ENCODE peak calls at places on chromosome 19, in five cellular contexts. B, P, Q, L and X are unnamed samples.

GRCh38 chr19:39403331-39404312 is 3.0 kb upstream of the ZFP36 start:
- DNase-seq in B (peak; percentile 99), P (peak; percentile 92), Q (peak; percentile 92), L (peak; percentile 96), X (peak; percentile 100)

GRCh38 chr19:4633140-4633967 is 6.0 kb upstream of the TNFAIP8L1 start:
- DNase-seq in B (peak; percentile 68), P (peak; percentile 65), Q (peak; percentile 79), L (peak; percentile 70), X (peak; percentile 68)

GRCh38 chr19:33047422-33047821 is 17.3 kb downstream of the RHPN2 start:
- DNase-seq in B (peak; percentile 92), P (peak; percentile 96), Q (peak; percentile 81), L (no peak), X (no peak)

GRCh38 chr19:45323671-45324081 is 1.0 kb upstream of the CKM start:
- DNase-seq in B (peak; percentile 51), P (no peak), Q (peak; percentile 75), L (peak; percentile 56), X (peak; percentile 33)

GRCh38 chr19:6753178-6754031 is 13.8 kb downstream of the SH2D3A start:
- DNase-seq in B (peak; percentile 94), P (peak; percentile 91), Q (peak; percentile 99), L (peak; percentile 97), X (peak; percentile 87)

GRCh38 chr19:16778796-16779411 is 50.3 kb upstream of the SIN3B start:
- DNase-seq in B (peak; percentile 48), P (peak; percentile 67), Q (peak; percentile 87), L (peak; percentile 69), X (peak; percentile 57)

GRCh38 chr19:39845621-39846175 is 481 bp downstream of the FBL start:
- DNase-seq in B (peak; percentile 48), P (no peak), Q (peak; percentile 62), L (peak; percentile 61), X (peak; percentile 69)

GRCh38 chr19:46225558-46226004 is 4.0 kb upstream of the IGFL1 start:
- DNase-seq in B (no peak), P (no peak), Q (peak; percentile 44), L (peak; percentile 57), X (peak; percentile 25)

GRCh38 chr19:32404213-32404938 is 1.2 kb upstream of the DPY19L3 start:
- DNase-seq in B (no peak), P (no peak), Q (peak; percentile 57), L (peak; percentile 78), X (peak; percentile 8)

GRCh38 chr19:2225415-2226050 is 10.6 kb downstream of the PLEKHJ1 start:
- DNase-seq in B (no peak), P (no peak), Q (no peak), L (no peak), X (no peak)

GRCh38 chr19:30167206-30167903 is 204.8 kb upstream of the ZNF536 start:
- DNase-seq in B (no peak), P (no peak), Q (no peak), L (no peak), X (no peak)

GRCh38 chr19:8371011-8371804 is 7.3 kb downstream of the ANGPTL4 start:
- DNase-seq in B (no peak), P (no peak), Q (no peak), L (no peak), X (no peak)

GRCh38 chr19:55386515-55386947 is 799 bp downstream of the RPL28 start:
- DNase-seq in B (no peak), P (no peak), Q (no peak), L (no peak), X (peak; percentile 69)

GRCh38 chr19:47124937-47125668 is 5.5 kb upstream of the SAE1 start:
- DNase-seq in B (peak; percentile 86), P (peak; percentile 85), Q (peak; percentile 96), L (peak; percentile 83), X (peak; percentile 81)

GRCh38 chr19:38655148-38655824 is 7.8 kb downstream of the ACTN4 start:
- DNase-seq in B (no peak), P (no peak), Q (no peak), L (no peak), X (peak; percentile 66)

GRCh38 chr19:10299545-10300458 is 9.8 kb downstream of the ZGLP1 start:
- DNase-seq in B (no peak), P (no peak), Q (no peak), L (no peak), X (no peak)

GRCh38 chr19:15488489-15489226 is 9.4 kb upstream of the PGLYRP2 start:
- DNase-seq in B (no peak), P (no peak), Q (no peak), L (no peak), X (peak; percentile 16)

GRCh38 chr19:48842744-48843162 is 6.5 kb upstream of the HSD17B14 start:
- DNase-seq in B (peak; percentile 76), P (peak; percentile 46), Q (peak; percentile 93), L (peak; percentile 82), X (peak; percentile 63)

GRCh38 chr19:47000373-47000772 is 19.3 kb upstream of the NPAS1 start:
- DNase-seq in B (no peak), P (no peak), Q (no peak), L (no peak), X (no peak)

GRCh38 chr19:5103061-5103701 is 134.3 kb downstream of the KDM4B start:
- DNase-seq in B (peak; percentile 42), P (no peak), Q (no peak), L (no peak), X (peak; percentile 11)

GRCh38 chr19:14786421-14786851 is 8.1 kb upstream of the ADGRE2 start:
- DNase-seq in B (peak; percentile 25), P (no peak), Q (peak; percentile 79), L (peak; percentile 80), X (peak; percentile 41)

GRCh38 chr19:46537136-46538097 is 41.8 kb upstream of the PNMA8B start:
- DNase-seq in B (peak; percentile 59), P (no peak), Q (peak; percentile 79), L (peak; percentile 63), X (peak; percentile 66)

GRCh38 chr19:50173144-50173543 is 10.1 kb upstream of the IZUMO2 start:
- DNase-seq in B (peak; percentile 73), P (no peak), Q (no peak), L (no peak), X (no peak)

GRCh38 chr19:50570997-50571396 is 2.8 kb upstream of the LRRC4B start:
- DNase-seq in B (no peak), P (no peak), Q (no peak), L (no peak), X (no peak)

GRCh38 chr19:37505958-37506386 is 767 bp upstream of the ZNF793 start:
- DNase-seq in B (peak; percentile 6), P (no peak), Q (peak; percentile 88), L (no peak), X (no peak)

GRCh38 chr19:3827306-3827705 is 41.1 kb upstream of the MATK start:
- DNase-seq in B (no peak), P (no peak), Q (no peak), L (no peak), X (no peak)

DNA sequence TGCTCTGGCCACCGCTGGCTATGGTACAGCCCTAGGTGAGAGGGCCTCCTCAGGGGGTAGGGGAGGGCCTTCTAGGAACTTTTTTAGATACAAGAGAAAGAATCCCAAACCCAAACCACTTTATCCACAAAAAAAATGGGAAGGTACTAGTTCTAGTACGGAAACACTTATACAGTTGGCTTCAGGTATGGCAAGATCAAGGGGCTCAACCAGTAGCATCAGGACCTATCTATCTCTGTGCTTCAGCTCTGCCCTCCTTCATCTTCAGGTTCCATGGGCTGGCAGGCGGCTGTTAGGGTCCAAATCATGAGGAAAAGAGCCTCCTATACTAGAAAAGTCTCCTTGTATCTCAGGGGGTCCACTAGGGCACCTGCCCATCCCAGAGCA is 1.8 kb downstream of the MRI1 start:
- DNase-seq in B (no peak), P (no peak), Q (no peak), L (no peak), X (no peak)
- H3K4me2 ChIP-seq in B (no peak overlapping the region), P (peak overlapping the region; percentile 72), Q (no peak overlapping the region), L (no peak overlapping the region), X (peak overlapping the region; percentile 71)

GRCh38 chr19:495440-496332 is 600 bp upstream of the MADCAM1 start:
- DNase-seq in B (peak; percentile 43), P (no peak), Q (peak; percentile 78), L (peak; percentile 62), X (peak; percentile 61)
- TF ChIP-seq EZH2 in B (no peak), P (no peak), Q (no peak), L (no peak), X (no peak)

GRCh38 chr19:18102916-18103542 is 5.5 kb downstream of the MAST3 start:
- DNase-seq in B (no peak), P (no peak), Q (no peak), L (no peak), X (no peak)
- TF ChIP-seq EZH2phosphoT487 in B (no peak), P (no peak), Q (no peak), L (no peak), X (no peak)

DNA sequence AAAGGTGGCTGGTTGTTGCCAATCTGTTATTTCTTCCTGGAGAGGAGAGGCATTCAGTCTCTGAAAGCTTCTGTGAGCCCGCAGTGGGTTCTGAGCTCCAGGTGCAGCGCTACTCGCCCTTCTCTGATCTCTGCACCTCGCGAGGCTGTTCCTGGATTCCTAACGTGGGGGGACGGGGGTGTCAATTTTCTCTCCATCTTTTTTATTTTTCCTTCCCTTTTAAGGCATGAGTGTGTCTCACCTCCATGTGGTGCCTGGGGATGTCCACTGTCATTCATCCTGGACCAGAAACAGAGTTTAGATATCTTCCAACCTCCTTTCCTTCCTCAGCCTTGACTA is 626 bp downstream of the ZNF233 start:
- DNase-seq in B (peak; percentile 26), P (no peak), Q (peak; percentile 21), L (peak; percentile 18), X (no peak)
- H3K4me2 ChIP-seq in B (peak overlapping the region; percentile 89), P (peak overlapping the region; percentile 29), Q (peak overlapping the region; percentile 96), L (peak overlapping the region; percentile 98), X (peak overlapping the region; percentile 87)

GRCh38 chr19:35856001-35856400 is 710 bp upstream of the KIRREL2 start:
- DNase-seq in B (peak; percentile 32), P (no peak), Q (peak; percentile 80), L (peak; percentile 89), X (no peak)
- TF ChIP-seq EZH2 in B (no peak), P (no peak), Q (no peak), L (no peak), X (no peak)

DNA sequence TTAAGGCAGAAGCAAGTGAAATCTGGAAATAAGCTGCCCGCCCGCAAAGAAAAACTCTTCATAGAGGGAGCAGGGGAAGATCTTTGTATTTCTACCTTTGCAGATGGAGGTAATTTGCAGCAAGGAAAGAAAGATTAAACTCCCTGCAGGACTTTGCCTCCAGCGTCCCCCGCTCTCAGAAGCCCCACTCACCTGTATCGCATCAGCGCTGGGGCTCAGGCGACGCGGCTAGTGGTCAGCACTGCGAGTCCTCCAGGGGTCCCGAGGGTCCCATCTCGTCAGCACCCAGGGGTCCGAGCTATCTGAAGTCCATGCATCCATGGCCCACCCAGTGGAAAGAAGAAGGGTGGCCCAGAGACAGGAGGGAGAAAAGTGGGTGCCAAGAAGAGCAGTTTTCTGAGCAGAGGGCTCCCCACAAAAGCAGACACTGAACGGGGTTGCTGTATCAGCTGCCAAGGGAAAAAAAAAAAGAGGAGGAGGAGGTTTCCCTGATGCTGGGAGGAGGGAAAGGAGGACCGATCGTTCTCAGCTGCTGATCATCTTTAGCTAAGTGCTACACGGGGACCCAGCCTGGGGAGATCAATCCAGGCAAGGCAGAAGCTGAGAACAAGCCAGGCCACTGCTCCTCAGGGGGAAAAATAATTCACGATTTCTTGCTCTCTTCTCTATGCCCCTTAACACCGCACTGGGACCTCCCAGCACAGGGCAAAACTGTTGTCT is 117.6 kb upstream of the CACNA1A start:
- DNase-seq in B (no peak), P (no peak), Q (peak; percentile 27), L (no peak), X (peak; percentile 19)
- TF ChIP-seq EZH2phosphoT487 in B (no peak), P (no peak), Q (no peak), L (no peak), X (no peak)